ENCODE peak calls at places on chromosomes 11 and 22, in ten cellular contexts. One of them, this sample, is unnamed.

GRCh38 chr11:63783925-63784592 is 15.5 kb upstream of the ZFTA start:
- DNase-seq in foreskin keratinocyte: no peak
- DNase-seq in cardiac muscle cell: no peak
- DNase-seq in GM10248: no peak
- DNase-seq in H9: peak
- DNase-seq in fibroblast of mammary gland: no peak
- DNase-seq in tibial nerve: no peak
- DNase-seq in A673: no peak
- DNase-seq in kidney: no peak
- DNase-seq in neural crest cell: no peak
- DNase-seq in this sample: peak

GRCh38 chr11:57144075-57144474 is 37.7 kb upstream of the LRRC55 start:
- DNase-seq in foreskin keratinocyte: no peak
- DNase-seq in cardiac muscle cell: no peak
- DNase-seq in GM10248: no peak
- DNase-seq in H9: no peak
- DNase-seq in fibroblast of mammary gland: no peak
- DNase-seq in tibial nerve: no peak
- DNase-seq in A673: peak
- DNase-seq in kidney: no peak
- DNase-seq in neural crest cell: no peak
- DNase-seq in this sample: no peak

GRCh38 chr11:127651175-127651887 is 650.8 kb upstream of the KIRREL3 start:
- DNase-seq in foreskin keratinocyte: peak
- DNase-seq in cardiac muscle cell: no peak
- DNase-seq in GM10248: no peak
- DNase-seq in H9: no peak
- DNase-seq in fibroblast of mammary gland: peak
- DNase-seq in tibial nerve: no peak
- DNase-seq in A673: no peak
- DNase-seq in kidney: no peak
- DNase-seq in neural crest cell: no peak
- DNase-seq in this sample: no peak

GRCh38 chr11:20608938-20609337 is 9.5 kb downstream of the SLC6A5 start:
- DNase-seq in foreskin keratinocyte: no peak
- DNase-seq in cardiac muscle cell: peak
- DNase-seq in GM10248: no peak
- DNase-seq in H9: no peak
- DNase-seq in fibroblast of mammary gland: no peak
- DNase-seq in tibial nerve: no peak
- DNase-seq in A673: no peak
- DNase-seq in kidney: no peak
- DNase-seq in neural crest cell: no peak
- DNase-seq in this sample: no peak

GRCh38 chr11:134536677-134537076 is 124.6 kb upstream of the B3GAT1 start:
- DNase-seq in foreskin keratinocyte: no peak
- DNase-seq in cardiac muscle cell: no peak
- DNase-seq in GM10248: no peak
- DNase-seq in H9: no peak
- DNase-seq in fibroblast of mammary gland: no peak
- DNase-seq in tibial nerve: no peak
- DNase-seq in A673: no peak
- DNase-seq in kidney: peak
- DNase-seq in neural crest cell: no peak
- DNase-seq in this sample: no peak

GRCh38 chr11:66906077-66906929 is 49.4 kb downstream of the LRFN4 start:
- DNase-seq in foreskin keratinocyte: peak
- DNase-seq in cardiac muscle cell: peak
- DNase-seq in GM10248: no peak
- DNase-seq in H9: no peak
- DNase-seq in fibroblast of mammary gland: peak
- DNase-seq in tibial nerve: peak
- DNase-seq in A673: no peak
- DNase-seq in kidney: no peak
- DNase-seq in neural crest cell: no peak
- DNase-seq in this sample: no peak

GRCh38 chr11:1883342-1884122 is 8.2 kb downstream of the PRR33 start:
- DNase-seq in foreskin keratinocyte: no peak
- DNase-seq in cardiac muscle cell: no peak
- DNase-seq in GM10248: no peak
- DNase-seq in H9: peak
- DNase-seq in fibroblast of mammary gland: no peak
- DNase-seq in tibial nerve: no peak
- DNase-seq in A673: no peak
- DNase-seq in kidney: peak
- DNase-seq in neural crest cell: no peak
- DNase-seq in this sample: no peak

GRCh38 chr11:131691558-131692041 is 321.2 kb downstream of the NTM start:
- DNase-seq in foreskin keratinocyte: peak
- DNase-seq in cardiac muscle cell: peak
- DNase-seq in GM10248: peak
- DNase-seq in H9: peak
- DNase-seq in fibroblast of mammary gland: peak
- DNase-seq in tibial nerve: no peak
- DNase-seq in A673: peak
- DNase-seq in kidney: peak
- DNase-seq in neural crest cell: peak
- DNase-seq in this sample: peak

GRCh38 chr11:57387284-57388030 is 3.0 kb downstream of the PRG2 start:
- DNase-seq in foreskin keratinocyte: no peak
- DNase-seq in cardiac muscle cell: peak
- DNase-seq in GM10248: no peak
- DNase-seq in H9: no peak
- DNase-seq in fibroblast of mammary gland: peak
- DNase-seq in tibial nerve: peak
- DNase-seq in A673: peak
- DNase-seq in kidney: no peak
- DNase-seq in neural crest cell: no peak
- DNase-seq in this sample: no peak

GRCh38 chr11:17770048-17770652 is 35.6 kb downstream of the KCNC1 start:
- DNase-seq in foreskin keratinocyte: no peak
- DNase-seq in cardiac muscle cell: no peak
- DNase-seq in GM10248: no peak
- DNase-seq in H9: peak
- DNase-seq in fibroblast of mammary gland: no peak
- DNase-seq in tibial nerve: no peak
- DNase-seq in A673: no peak
- DNase-seq in kidney: peak
- DNase-seq in neural crest cell: no peak
- DNase-seq in this sample: peak

GRCh38 chr11:106961518-106961917 is 56.8 kb downstream of the GUCY1A2 start:
- DNase-seq in foreskin keratinocyte: peak
- DNase-seq in cardiac muscle cell: peak
- DNase-seq in GM10248: no peak
- DNase-seq in H9: no peak
- DNase-seq in fibroblast of mammary gland: peak
- DNase-seq in tibial nerve: no peak
- DNase-seq in A673: peak
- DNase-seq in kidney: no peak
- DNase-seq in neural crest cell: no peak
- DNase-seq in this sample: no peak

GRCh38 chr11:8768625-8769333 is 86.2 kb downstream of the RPL27A start:
- DNase-seq in foreskin keratinocyte: peak
- DNase-seq in cardiac muscle cell: peak
- DNase-seq in GM10248: no peak
- DNase-seq in H9: no peak
- DNase-seq in fibroblast of mammary gland: peak
- DNase-seq in tibial nerve: no peak
- DNase-seq in A673: no peak
- DNase-seq in kidney: no peak
- DNase-seq in neural crest cell: no peak
- DNase-seq in this sample: no peak

GRCh38 chr22:19523240-19524169 is 705 bp downstream of the CLDN5 start:
- DNase-seq in foreskin keratinocyte: peak
- DNase-seq in cardiac muscle cell: peak
- DNase-seq in GM10248: peak
- DNase-seq in H9: peak
- DNase-seq in fibroblast of mammary gland: peak
- DNase-seq in tibial nerve: no peak
- DNase-seq in A673: peak
- DNase-seq in kidney: no peak
- DNase-seq in neural crest cell: no peak
- DNase-seq in this sample: peak

GRCh38 chr11:2670541-2671100 is 29.2 kb downstream of the KCNQ1OT1 start:
- DNase-seq in foreskin keratinocyte: no peak
- DNase-seq in cardiac muscle cell: no peak
- DNase-seq in GM10248: no peak
- DNase-seq in H9: peak
- DNase-seq in fibroblast of mammary gland: no peak
- DNase-seq in tibial nerve: no peak
- DNase-seq in A673: no peak
- DNase-seq in kidney: no peak
- DNase-seq in neural crest cell: no peak
- DNase-seq in this sample: no peak

DNA sequence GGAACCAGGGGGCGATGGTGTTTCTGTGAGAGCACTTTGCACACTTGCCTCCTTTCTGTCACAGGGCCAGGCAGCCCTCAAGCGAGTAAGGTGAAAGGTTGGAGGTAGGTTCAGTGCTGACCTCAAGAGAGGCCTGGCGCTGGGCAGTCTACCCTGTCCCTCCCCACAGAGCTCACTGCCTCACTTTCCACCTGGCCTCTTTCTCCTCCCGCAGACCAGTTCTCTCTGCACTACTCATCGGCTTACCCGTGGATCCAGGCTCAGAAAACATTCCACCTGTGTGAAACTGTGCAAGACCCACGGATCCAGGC is 16.8 kb downstream of the APOL5 start:
- DNase-seq in foreskin keratinocyte: no peak
- DNase-seq in cardiac muscle cell: no peak
- DNase-seq in GM10248: no peak
- DNase-seq in H9: no peak
- DNase-seq in fibroblast of mammary gland: no peak
- DNase-seq in tibial nerve: no peak
- DNase-seq in A673: no peak
- DNase-seq in kidney: no peak
- DNase-seq in neural crest cell: no peak
- DNase-seq in this sample: no peak
- TF ChIP-seq CTCF in foreskin keratinocyte: no peak
- TF ChIP-seq CTCF in cardiac muscle cell: no peak
- TF ChIP-seq CTCF in GM10248: no peak
- TF ChIP-seq CTCF in H9: no peak
- TF ChIP-seq CTCF in fibroblast of mammary gland: no peak
- TF ChIP-seq CTCF in tibial nerve: no peak
- TF ChIP-seq CTCF in A673: no peak
- TF ChIP-seq CTCF in kidney: no peak
- TF ChIP-seq CTCF in neural crest cell: no peak
- TF ChIP-seq CTCF in this sample: no peak

GRCh38 chr11:79439893-79440450 is 858 bp downstream of the TENM4 start:
- DNase-seq in foreskin keratinocyte: no peak
- DNase-seq in cardiac muscle cell: no peak
- DNase-seq in GM10248: peak
- DNase-seq in H9: peak
- DNase-seq in fibroblast of mammary gland: no peak
- DNase-seq in tibial nerve: peak
- DNase-seq in A673: peak
- DNase-seq in kidney: peak
- DNase-seq in neural crest cell: peak
- DNase-seq in this sample: peak

GRCh38 chr11:79440451-79441158 is at the start of gene TENM4:
- DNase-seq in foreskin keratinocyte: peak
- DNase-seq in cardiac muscle cell: peak
- DNase-seq in GM10248: peak
- DNase-seq in H9: peak
- DNase-seq in fibroblast of mammary gland: peak
- DNase-seq in tibial nerve: peak
- DNase-seq in A673: peak
- DNase-seq in kidney: peak
- DNase-seq in neural crest cell: peak
- DNase-seq in this sample: peak

GRCh38 chr11:79439430-79439892 is 1.4 kb downstream of the TENM4 start:
- DNase-seq in foreskin keratinocyte: peak
- DNase-seq in cardiac muscle cell: peak
- DNase-seq in GM10248: peak
- DNase-seq in H9: no peak
- DNase-seq in fibroblast of mammary gland: peak
- DNase-seq in tibial nerve: peak
- DNase-seq in A673: no peak
- DNase-seq in kidney: no peak
- DNase-seq in neural crest cell: no peak
- DNase-seq in this sample: peak

GRCh38 chr11:79438631-79439429 is 2.0 kb downstream of the TENM4 start:
- DNase-seq in foreskin keratinocyte: peak
- DNase-seq in cardiac muscle cell: peak
- DNase-seq in GM10248: peak
- DNase-seq in H9: peak
- DNase-seq in fibroblast of mammary gland: peak
- DNase-seq in tibial nerve: peak
- DNase-seq in A673: no peak
- DNase-seq in kidney: no peak
- DNase-seq in neural crest cell: no peak
- DNase-seq in this sample: peak

GRCh38 chr11:79441159-79441875 is 487 bp upstream of the TENM4 start:
- DNase-seq in foreskin keratinocyte: no peak
- DNase-seq in cardiac muscle cell: no peak
- DNase-seq in GM10248: no peak
- DNase-seq in H9: peak
- DNase-seq in fibroblast of mammary gland: peak
- DNase-seq in tibial nerve: no peak
- DNase-seq in A673: no peak
- DNase-seq in kidney: no peak
- DNase-seq in neural crest cell: no peak
- DNase-seq in this sample: peak
- TF ChIP-seq CTCF in foreskin keratinocyte: no peak
- TF ChIP-seq CTCF in cardiac muscle cell: no peak
- TF ChIP-seq CTCF in GM10248: no peak
- TF ChIP-seq CTCF in H9: no peak
- TF ChIP-seq CTCF in fibroblast of mammary gland: no peak
- TF ChIP-seq CTCF in tibial nerve: no peak
- TF ChIP-seq CTCF in A673: no peak
- TF ChIP-seq CTCF in kidney: no peak
- TF ChIP-seq CTCF in neural crest cell: peak
- TF ChIP-seq CTCF in this sample: peak

DNA sequence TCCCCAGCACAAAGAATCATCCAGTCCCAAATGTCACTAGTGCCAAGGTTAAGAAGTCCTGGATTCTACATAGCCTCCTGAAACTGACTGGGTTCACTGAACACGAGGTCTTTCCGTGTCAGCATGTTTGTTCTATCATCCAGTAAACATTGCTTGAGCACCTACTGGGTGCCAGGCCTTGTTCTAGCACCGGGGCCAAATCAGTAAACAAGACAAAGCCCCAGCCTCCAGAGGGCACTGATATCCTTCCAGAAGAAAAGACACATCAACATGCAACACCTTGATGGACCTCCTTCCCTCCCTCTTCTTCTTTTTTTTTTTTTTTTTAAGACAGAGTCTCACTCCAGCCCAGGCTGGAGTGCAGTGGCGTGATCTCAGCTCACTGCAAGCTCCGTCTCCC is 26.9 kb downstream of the TPST2 start:
- DNase-seq in foreskin keratinocyte: no peak
- DNase-seq in cardiac muscle cell: no peak
- DNase-seq in GM10248: no peak
- DNase-seq in H9: no peak
- DNase-seq in fibroblast of mammary gland: no peak
- DNase-seq in tibial nerve: no peak
- DNase-seq in A673: no peak
- DNase-seq in kidney: no peak
- DNase-seq in neural crest cell: no peak
- DNase-seq in this sample: no peak
- TF ChIP-seq CTCF in foreskin keratinocyte: peak
- TF ChIP-seq CTCF in cardiac muscle cell: no peak
- TF ChIP-seq CTCF in GM10248: peak
- TF ChIP-seq CTCF in H9: peak
- TF ChIP-seq CTCF in fibroblast of mammary gland: no peak
- TF ChIP-seq CTCF in tibial nerve: no peak
- TF ChIP-seq CTCF in A673: no peak
- TF ChIP-seq CTCF in kidney: no peak
- TF ChIP-seq CTCF in neural crest cell: no peak
- TF ChIP-seq CTCF in this sample: no peak

GRCh38 chr11:69881467-69882269 is 62.5 kb upstream of the FGF3 start:
- DNase-seq in foreskin keratinocyte: no peak
- DNase-seq in cardiac muscle cell: no peak
- DNase-seq in GM10248: no peak
- DNase-seq in H9: peak
- DNase-seq in fibroblast of mammary gland: no peak
- DNase-seq in tibial nerve: no peak
- DNase-seq in A673: no peak
- DNase-seq in kidney: peak
- DNase-seq in neural crest cell: peak
- DNase-seq in this sample: peak
- TF ChIP-seq CTCF in foreskin keratinocyte: peak
- TF ChIP-seq CTCF in cardiac muscle cell: peak
- TF ChIP-seq CTCF in GM10248: no peak
- TF ChIP-seq CTCF in H9: peak
- TF ChIP-seq CTCF in fibroblast of mammary gland: no peak
- TF ChIP-seq CTCF in tibial nerve: no peak
- TF ChIP-seq CTCF in A673: peak
- TF ChIP-seq CTCF in kidney: no peak
- TF ChIP-seq CTCF in neural crest cell: peak
- TF ChIP-seq CTCF in this sample: peak